ENCODE peak calls at places on chromosomes 12 and 14, in seven cellular contexts. One of them, this sample, is unnamed.

GRCh38 chr14:32203928-32204357 is 874 bp upstream of the RNU6-8 start:
- DNase-seq in mesenchymal stem cell: no peak
- DNase-seq in mesendoderm: no peak
- DNase-seq in H1: no peak
- DNase-seq in H9: peak
- DNase-seq in trophoblast cell: no peak
- DNase-seq in neuronal stem cell: peak
- DNase-seq in this sample: no peak

GRCh38 chr12:123238330-123238682 is 5.1 kb downstream of the MTRFR start:
- DNase-seq in mesenchymal stem cell: no peak
- DNase-seq in H9: no peak
- DNase-seq in H1: no peak
- DNase-seq in trophoblast cell: no peak
- DNase-seq in mesendoderm: no peak
- DNase-seq in neuronal stem cell: no peak
- DNase-seq in this sample: no peak

GRCh38 chr12:44647891-44648690 is 228.0 kb downstream of the NELL2 start:
- DNase-seq in neuronal stem cell: no peak
- DNase-seq in mesenchymal stem cell: no peak
- DNase-seq in H1: peak
- DNase-seq in H9: no peak
- DNase-seq in trophoblast cell: no peak
- DNase-seq in mesendoderm: no peak
- DNase-seq in this sample: no peak

GRCh38 chr14:75849496-75849895 is 132.3 kb downstream of the TGFB3 start:
- DNase-seq in H9: no peak
- DNase-seq in trophoblast cell: no peak
- DNase-seq in neuronal stem cell: no peak
- DNase-seq in H1: no peak
- DNase-seq in mesendoderm: no peak
- DNase-seq in mesenchymal stem cell: no peak
- DNase-seq in this sample: no peak

GRCh38 chr14:24690492-24690891 is 56.5 kb upstream of the GZMB start:
- DNase-seq in H1: peak
- DNase-seq in H9: peak
- DNase-seq in neuronal stem cell: no peak
- DNase-seq in mesenchymal stem cell: no peak
- DNase-seq in mesendoderm: peak
- DNase-seq in trophoblast cell: no peak
- DNase-seq in this sample: no peak

GRCh38 chr14:88189040-88189839 is 133.8 kb downstream of the KCNK10 start:
- DNase-seq in H1: no peak
- DNase-seq in mesenchymal stem cell: peak
- DNase-seq in H9: peak
- DNase-seq in neuronal stem cell: peak
- DNase-seq in mesendoderm: peak
- DNase-seq in trophoblast cell: peak
- DNase-seq in this sample: peak

GRCh38 chr12:120702629-120703028 is 7.6 kb upstream of the UNC119B start:
- DNase-seq in neuronal stem cell: no peak
- DNase-seq in H9: no peak
- DNase-seq in mesendoderm: no peak
- DNase-seq in H1: no peak
- DNase-seq in mesenchymal stem cell: no peak
- DNase-seq in trophoblast cell: no peak
- DNase-seq in this sample: no peak

GRCh38 chr12:7122876-7123769 is 5.6 kb downstream of the RBP5 start:
- DNase-seq in mesenchymal stem cell: no peak
- DNase-seq in mesendoderm: peak
- DNase-seq in neuronal stem cell: no peak
- DNase-seq in H9: no peak
- DNase-seq in trophoblast cell: no peak
- DNase-seq in H1: no peak
- DNase-seq in this sample: no peak

GRCh38 chr12:109652233-109652772 is 61.3 kb upstream of the FAM222A start:
- DNase-seq in mesenchymal stem cell: no peak
- DNase-seq in H9: no peak
- DNase-seq in neuronal stem cell: no peak
- DNase-seq in H1: no peak
- DNase-seq in mesendoderm: no peak
- DNase-seq in trophoblast cell: no peak
- DNase-seq in this sample: no peak

GRCh38 chr12:80838024-80838658 is 99.6 kb downstream of the LIN7A start:
- DNase-seq in neuronal stem cell: no peak
- DNase-seq in mesendoderm: peak
- DNase-seq in H9: no peak
- DNase-seq in trophoblast cell: peak
- DNase-seq in H1: no peak
- DNase-seq in mesenchymal stem cell: no peak
- DNase-seq in this sample: no peak

DNA sequence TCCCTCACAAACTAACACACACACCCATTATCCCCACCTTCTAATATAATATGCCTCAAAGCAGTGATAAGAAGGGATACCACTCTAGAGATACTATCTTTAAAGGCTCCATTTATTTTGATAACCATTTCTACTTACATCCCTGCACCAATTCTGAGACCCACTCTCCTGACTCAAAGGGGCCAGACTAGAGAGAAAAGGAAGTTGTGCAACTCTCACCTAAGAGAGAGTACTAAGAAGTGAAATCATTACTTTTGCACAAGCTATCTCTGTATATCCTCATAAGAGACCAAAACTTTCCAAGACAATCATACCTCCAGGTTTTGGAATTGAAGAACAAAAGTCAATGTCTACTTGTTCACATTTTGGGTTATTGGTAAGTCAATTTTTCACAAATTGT is 45.4 kb upstream of the USP15 start:
- DNase-seq in H1: no peak
- DNase-seq in trophoblast cell: peak
- DNase-seq in mesendoderm: no peak
- DNase-seq in neuronal stem cell: no peak
- DNase-seq in H9: no peak
- DNase-seq in mesenchymal stem cell: no peak
- DNase-seq in this sample: no peak
- H3K23ac ChIP-seq in H1: no peak
- H3K23ac ChIP-seq in trophoblast cell: no peak
- H3K23ac ChIP-seq in mesendoderm: no peak
- H3K23ac ChIP-seq in neuronal stem cell: no peak
- H3K23ac ChIP-seq in H9: no peak
- H3K23ac ChIP-seq in mesenchymal stem cell: no peak
- H3K23ac ChIP-seq in this sample: no peak

GRCh38 chr12:131989021-131989420 is 39.3 kb downstream of the EP400 start:
- DNase-seq in H9: no peak
- DNase-seq in neuronal stem cell: no peak
- DNase-seq in mesendoderm: no peak
- DNase-seq in H1: no peak
- DNase-seq in mesenchymal stem cell: no peak
- DNase-seq in trophoblast cell: no peak
- DNase-seq in this sample: no peak

GRCh38 chr12:131990980-131991305 is 41.2 kb downstream of the EP400 start:
- DNase-seq in H1: no peak
- DNase-seq in trophoblast cell: no peak
- DNase-seq in H9: no peak
- DNase-seq in neuronal stem cell: no peak
- DNase-seq in mesenchymal stem cell: no peak
- DNase-seq in mesendoderm: no peak
- DNase-seq in this sample: no peak

GRCh38 chr12:131991816-131992430 is 42.2 kb downstream of the EP400 start:
- DNase-seq in mesenchymal stem cell: peak
- DNase-seq in neuronal stem cell: no peak
- DNase-seq in H9: no peak
- DNase-seq in H1: no peak
- DNase-seq in mesendoderm: no peak
- DNase-seq in trophoblast cell: no peak
- DNase-seq in this sample: no peak

GRCh38 chr12:131990066-131990979 is 40.6 kb downstream of the EP400 start:
- DNase-seq in mesenchymal stem cell: no peak
- DNase-seq in H1: peak
- DNase-seq in neuronal stem cell: peak
- DNase-seq in trophoblast cell: no peak
- DNase-seq in H9: peak
- DNase-seq in mesendoderm: peak
- DNase-seq in this sample: no peak

DNA sequence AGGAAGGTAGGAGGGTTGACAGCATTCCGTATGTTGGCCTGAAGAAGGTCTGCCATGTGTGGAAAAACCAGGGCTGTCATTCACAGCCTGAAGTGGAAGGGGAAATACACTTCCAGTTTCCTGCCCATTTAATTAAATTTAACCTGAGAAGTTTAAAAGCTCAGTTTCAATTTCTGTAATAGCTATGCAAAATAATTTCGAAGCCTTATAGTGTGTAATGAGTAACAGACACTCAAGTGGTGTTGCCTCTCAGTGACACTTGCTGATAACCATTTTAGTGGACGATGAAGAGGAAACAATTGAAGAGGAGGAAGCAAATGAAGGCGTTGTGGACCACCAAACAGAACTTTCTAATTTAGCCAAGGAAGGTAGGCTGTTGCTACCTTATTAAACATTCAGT is 44.8 kb downstream of the EP400 start:
- DNase-seq in H9: no peak
- DNase-seq in mesendoderm: no peak
- DNase-seq in H1: no peak
- DNase-seq in trophoblast cell: no peak
- DNase-seq in neuronal stem cell: no peak
- DNase-seq in mesenchymal stem cell: no peak
- DNase-seq in this sample: no peak
- H3K23ac ChIP-seq in H9: no peak
- H3K23ac ChIP-seq in mesendoderm: no peak
- H3K23ac ChIP-seq in H1: no peak
- H3K23ac ChIP-seq in trophoblast cell: no peak
- H3K23ac ChIP-seq in neuronal stem cell: no peak
- H3K23ac ChIP-seq in mesenchymal stem cell: no peak
- H3K23ac ChIP-seq in this sample: no peak

DNA sequence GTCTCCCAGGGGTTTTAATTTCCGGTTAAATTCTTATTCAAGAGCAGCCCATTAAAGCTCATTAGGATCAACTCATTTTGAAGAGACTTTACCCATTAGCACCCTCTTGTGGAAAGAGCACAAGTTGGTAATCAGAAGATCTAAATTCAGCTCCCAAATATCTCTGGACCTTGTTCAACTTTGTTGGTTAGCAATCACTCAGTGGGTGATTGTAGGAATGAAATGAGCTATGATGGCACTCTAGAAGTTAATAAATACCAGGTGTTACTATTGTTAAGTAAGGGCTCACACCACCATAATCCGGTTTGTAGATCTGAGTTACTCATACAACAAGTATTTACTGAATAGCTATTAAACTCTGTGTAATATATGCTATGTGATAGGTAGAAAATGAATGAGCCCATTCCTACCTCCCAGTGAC is 42.9 kb downstream of the TRIP11 start:
- DNase-seq in H9: no peak
- DNase-seq in neuronal stem cell: peak
- DNase-seq in trophoblast cell: peak
- DNase-seq in mesenchymal stem cell: peak
- DNase-seq in mesendoderm: peak
- DNase-seq in H1: no peak
- DNase-seq in this sample: peak
- H3K23ac ChIP-seq in H9: no peak
- H3K23ac ChIP-seq in neuronal stem cell: no peak
- H3K23ac ChIP-seq in trophoblast cell: no peak
- H3K23ac ChIP-seq in mesenchymal stem cell: no peak
- H3K23ac ChIP-seq in mesendoderm: no peak
- H3K23ac ChIP-seq in H1: no peak
- H3K23ac ChIP-seq in this sample: no peak

DNA sequence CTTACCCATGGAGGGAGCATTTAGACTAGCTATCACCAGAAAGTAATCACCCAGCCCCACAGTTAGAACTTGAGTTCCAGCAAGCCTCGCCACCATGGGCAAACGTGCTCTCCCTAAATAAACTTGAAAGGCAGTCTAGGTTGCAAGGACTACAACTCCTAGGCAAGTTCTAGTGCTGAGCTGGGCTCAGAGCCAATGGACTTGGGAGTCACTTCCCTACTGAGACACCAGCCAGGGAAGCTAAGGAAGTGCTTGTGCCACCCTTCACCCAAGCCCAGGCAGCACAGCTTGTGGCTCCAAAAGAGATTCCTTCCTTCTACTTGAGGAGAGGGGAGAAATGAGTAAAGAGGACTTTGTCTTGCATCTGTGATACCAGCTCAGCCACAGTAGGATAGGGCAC is 57.9 kb downstream of the SLCO1A2 start:
- DNase-seq in mesenchymal stem cell: no peak
- DNase-seq in H9: no peak
- DNase-seq in mesendoderm: no peak
- DNase-seq in trophoblast cell: no peak
- DNase-seq in H1: no peak
- DNase-seq in neuronal stem cell: no peak
- DNase-seq in this sample: no peak
- H3K23ac ChIP-seq in mesenchymal stem cell: no peak
- H3K23ac ChIP-seq in H9: no peak
- H3K23ac ChIP-seq in mesendoderm: no peak
- H3K23ac ChIP-seq in trophoblast cell: no peak
- H3K23ac ChIP-seq in H1: no peak
- H3K23ac ChIP-seq in neuronal stem cell: no peak
- H3K23ac ChIP-seq in this sample: no peak

GRCh38 chr12:89486231-89486630 is 38.4 kb downstream of the GALNT4 start:
- DNase-seq in mesenchymal stem cell: no peak
- DNase-seq in neuronal stem cell: no peak
- DNase-seq in H1: no peak
- DNase-seq in trophoblast cell: no peak
- DNase-seq in mesendoderm: no peak
- DNase-seq in H9: no peak
- DNase-seq in this sample: no peak
- H3K23ac ChIP-seq in mesenchymal stem cell: no peak
- H3K23ac ChIP-seq in neuronal stem cell: no peak
- H3K23ac ChIP-seq in H1: no peak
- H3K23ac ChIP-seq in trophoblast cell: no peak
- H3K23ac ChIP-seq in mesendoderm: no peak
- H3K23ac ChIP-seq in H9: no peak
- H3K23ac ChIP-seq in this sample: no peak

DNA sequence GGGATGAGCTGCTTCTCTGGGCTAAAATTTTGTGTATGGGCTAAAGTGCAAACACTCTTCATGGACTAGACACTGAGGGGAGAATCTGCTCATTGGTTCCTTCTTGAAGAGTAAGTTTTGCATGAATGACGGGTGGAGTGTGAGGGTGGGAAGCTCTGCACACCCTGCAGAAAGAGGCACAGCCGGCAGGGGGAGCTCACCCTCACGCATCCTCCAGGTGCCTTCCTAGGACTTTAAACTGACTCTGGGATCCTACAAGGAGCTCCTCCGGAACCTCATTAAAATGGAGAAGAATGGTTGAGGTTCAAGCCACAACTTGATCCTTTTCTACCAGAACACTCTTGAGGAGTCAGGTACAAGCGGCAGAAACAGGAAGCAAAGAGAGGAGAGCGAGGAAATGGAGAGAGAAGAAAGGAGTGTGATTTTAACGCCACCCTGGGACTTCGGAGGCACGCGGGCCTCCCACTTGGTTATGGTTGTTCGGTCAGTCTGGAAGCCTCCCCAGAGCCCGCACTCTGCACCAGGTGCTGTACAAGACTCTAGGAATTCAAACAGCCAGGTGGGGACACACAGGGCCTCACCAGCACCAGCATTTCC is 87.5 kb downstream of the SETD3 start:
- DNase-seq in mesendoderm: peak
- DNase-seq in H1: peak
- DNase-seq in trophoblast cell: peak
- DNase-seq in neuronal stem cell: no peak
- DNase-seq in H9: peak
- DNase-seq in mesenchymal stem cell: peak
- DNase-seq in this sample: peak
- H3K23ac ChIP-seq in mesendoderm: no peak
- H3K23ac ChIP-seq in H1: no peak
- H3K23ac ChIP-seq in trophoblast cell: no peak
- H3K23ac ChIP-seq in neuronal stem cell: no peak
- H3K23ac ChIP-seq in H9: no peak
- H3K23ac ChIP-seq in mesenchymal stem cell: no peak
- H3K23ac ChIP-seq in this sample: no peak